ENCODE peak calls at places on chromosomes 2 and 18, in four cellular contexts. One of them, this sample, is unnamed.

GRCh38 chr2:26314243-26314642 is 31.7 kb upstream of the SELENOI start:
- DNase-seq in RWPE2: no peak
- DNase-seq in progenitor cell of endocrine pancreas: no peak
- DNase-seq in lower lobe of right lung: no peak
- DNase-seq in this sample: no peak

GRCh38 chr2:17226941-17227340 is 291.3 kb downstream of the RAD51AP2 start:
- DNase-seq in lower lobe of right lung: no peak
- DNase-seq in progenitor cell of endocrine pancreas: no peak
- DNase-seq in RWPE2: no peak
- DNase-seq in this sample: no peak

GRCh38 chr2:18209934-18210639 is 331.6 kb downstream of the KCNS3 start:
- DNase-seq in RWPE2: no peak
- DNase-seq in lower lobe of right lung: no peak
- DNase-seq in progenitor cell of endocrine pancreas: no peak
- DNase-seq in this sample: no peak

GRCh38 chr2:150403457-150403856 is 84.0 kb downstream of the RND3 start:
- DNase-seq in progenitor cell of endocrine pancreas: no peak
- DNase-seq in lower lobe of right lung: no peak
- DNase-seq in RWPE2: no peak
- DNase-seq in this sample: no peak

GRCh38 chr2:136308621-136309020 is 190.7 kb upstream of the CXCR4 start:
- DNase-seq in lower lobe of right lung: no peak
- DNase-seq in progenitor cell of endocrine pancreas: no peak
- DNase-seq in RWPE2: no peak
- DNase-seq in this sample: no peak

GRCh38 chr18:79940126-79940813 is 11.2 kb downstream of the SLC66A2 start:
- DNase-seq in lower lobe of right lung: peak; percentile 22
- DNase-seq in progenitor cell of endocrine pancreas: no peak
- DNase-seq in RWPE2: no peak
- DNase-seq in this sample: peak; percentile 61

GRCh38 chr2:238585836-238586821 is 159.4 kb downstream of the ASB1 start:
- DNase-seq in RWPE2: no peak
- DNase-seq in progenitor cell of endocrine pancreas: no peak
- DNase-seq in lower lobe of right lung: no peak
- DNase-seq in this sample: no peak

GRCh38 chr2:242020196-242021004 is 150.9 kb downstream of the RTP5 start:
- DNase-seq in progenitor cell of endocrine pancreas: no peak
- DNase-seq in RWPE2: peak; percentile 41
- DNase-seq in lower lobe of right lung: peak; percentile 45
- DNase-seq in this sample: peak; percentile 65

GRCh38 chr18:36693931-36694661 is 134.7 kb downstream of the TPGS2 start:
- DNase-seq in lower lobe of right lung: no peak
- DNase-seq in progenitor cell of endocrine pancreas: no peak
- DNase-seq in RWPE2: no peak
- DNase-seq in this sample: no peak

GRCh38 chr2:208320686-208321085 is 54.6 kb downstream of the PIKFYVE start:
- DNase-seq in RWPE2: no peak
- DNase-seq in progenitor cell of endocrine pancreas: no peak
- DNase-seq in lower lobe of right lung: no peak
- DNase-seq in this sample: no peak

GRCh38 chr18:3441290-3441689 is 8.7 kb upstream of the TGIF1 start:
- DNase-seq in progenitor cell of endocrine pancreas: no peak
- DNase-seq in lower lobe of right lung: no peak
- DNase-seq in RWPE2: no peak
- DNase-seq in this sample: no peak

GRCh38 chr2:24756789-24757188 is 36.4 kb downstream of the PTRHD1 start:
- DNase-seq in RWPE2: no peak
- DNase-seq in lower lobe of right lung: no peak
- DNase-seq in progenitor cell of endocrine pancreas: no peak
- DNase-seq in this sample: no peak

GRCh38 chr2:119638891-119639539 is 40.0 kb upstream of the TMEM177 start:
- DNase-seq in progenitor cell of endocrine pancreas: no peak
- DNase-seq in RWPE2: no peak
- DNase-seq in lower lobe of right lung: no peak
- DNase-seq in this sample: no peak

GRCh38 chr2:169867579-169867978 is 40.3 kb downstream of the UBR3 start:
- DNase-seq in lower lobe of right lung: no peak
- DNase-seq in progenitor cell of endocrine pancreas: no peak
- DNase-seq in RWPE2: no peak
- DNase-seq in this sample: no peak

GRCh38 chr2:132721938-132722337 is 51.9 kb upstream of the LYPD1 start:
- DNase-seq in progenitor cell of endocrine pancreas: no peak
- DNase-seq in RWPE2: no peak
- DNase-seq in lower lobe of right lung: no peak
- DNase-seq in this sample: no peak

GRCh38 chr2:218448934-218449333 is 30.0 kb downstream of the VIL1 start:
- DNase-seq in lower lobe of right lung: no peak
- DNase-seq in RWPE2: no peak
- DNase-seq in progenitor cell of endocrine pancreas: no peak
- DNase-seq in this sample: no peak

GRCh38 chr2:64859208-64860161 is 129.7 kb upstream of the SLC1A4 start:
- DNase-seq in RWPE2: no peak
- DNase-seq in lower lobe of right lung: peak; percentile 94
- DNase-seq in progenitor cell of endocrine pancreas: peak; percentile 34
- DNase-seq in this sample: no peak
- TF ChIP-seq CTCF in RWPE2: no peak
- TF ChIP-seq CTCF in lower lobe of right lung: peak; percentile 13
- TF ChIP-seq CTCF in progenitor cell of endocrine pancreas: peak; percentile 33
- TF ChIP-seq CTCF in this sample: peak; percentile 51

GRCh38 chr2:112074506-112074905 is 19.4 kb downstream of the TMEM87B start:
- DNase-seq in RWPE2: no peak
- DNase-seq in progenitor cell of endocrine pancreas: no peak
- DNase-seq in lower lobe of right lung: no peak
- DNase-seq in this sample: no peak
- TF ChIP-seq CTCF in RWPE2: no peak
- TF ChIP-seq CTCF in progenitor cell of endocrine pancreas: no peak
- TF ChIP-seq CTCF in lower lobe of right lung: no peak
- TF ChIP-seq CTCF in this sample: no peak

DNA sequence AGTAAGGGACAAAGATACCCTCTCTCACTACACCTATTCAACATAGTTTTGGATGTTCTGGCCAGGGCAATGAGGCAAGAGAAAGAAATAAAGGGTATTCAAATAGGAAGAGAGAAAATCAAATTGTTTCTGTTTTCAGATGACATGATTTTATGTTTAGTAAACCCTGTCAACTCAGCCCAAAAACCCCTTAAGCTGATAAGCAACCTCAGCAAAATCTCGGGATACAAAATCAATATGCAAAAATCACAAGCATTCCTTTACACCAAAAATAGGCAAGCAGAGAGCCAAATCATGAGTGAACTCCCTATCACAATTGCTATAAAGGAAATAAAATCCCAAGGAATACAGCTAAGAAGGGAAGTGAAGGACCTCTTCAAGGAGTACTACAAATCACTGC is 1130.7 kb upstream of the PIK3C3 start:
- DNase-seq in lower lobe of right lung: no peak
- DNase-seq in RWPE2: no peak
- DNase-seq in progenitor cell of endocrine pancreas: no peak
- DNase-seq in this sample: no peak
- TF ChIP-seq CTCF in lower lobe of right lung: no peak
- TF ChIP-seq CTCF in RWPE2: no peak
- TF ChIP-seq CTCF in progenitor cell of endocrine pancreas: no peak
- TF ChIP-seq CTCF in this sample: no peak

DNA sequence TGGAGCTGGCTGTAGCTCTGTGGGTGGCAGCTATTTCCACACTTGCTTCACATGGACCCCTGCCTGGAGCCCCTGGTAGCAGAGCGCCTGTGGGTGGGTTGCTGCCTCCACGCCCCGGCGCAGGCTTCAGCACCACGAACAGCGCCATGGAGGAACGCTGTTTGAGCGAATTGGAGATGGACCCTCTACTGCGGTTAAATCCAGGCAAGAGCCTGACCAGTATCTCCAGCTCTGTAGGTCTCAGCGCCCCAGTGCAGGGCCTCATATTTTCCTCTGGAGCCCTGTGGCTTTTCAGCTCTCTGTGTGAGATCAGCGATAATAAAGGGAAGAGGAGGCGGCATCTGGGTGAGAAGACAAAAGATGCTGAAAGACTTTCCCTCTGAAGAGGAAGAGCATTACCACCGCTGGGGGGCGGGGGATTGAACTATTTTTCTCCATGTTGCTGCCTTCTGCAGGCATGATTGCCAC is 12.0 kb downstream of the ONECUT2 start:
- DNase-seq in progenitor cell of endocrine pancreas: peak; percentile 84
- DNase-seq in RWPE2: no peak
- DNase-seq in lower lobe of right lung: no peak
- DNase-seq in this sample: no peak
- TF ChIP-seq CTCF in progenitor cell of endocrine pancreas: peak; percentile 33
- TF ChIP-seq CTCF in RWPE2: no peak
- TF ChIP-seq CTCF in lower lobe of right lung: no peak
- TF ChIP-seq CTCF in this sample: no peak

DNA sequence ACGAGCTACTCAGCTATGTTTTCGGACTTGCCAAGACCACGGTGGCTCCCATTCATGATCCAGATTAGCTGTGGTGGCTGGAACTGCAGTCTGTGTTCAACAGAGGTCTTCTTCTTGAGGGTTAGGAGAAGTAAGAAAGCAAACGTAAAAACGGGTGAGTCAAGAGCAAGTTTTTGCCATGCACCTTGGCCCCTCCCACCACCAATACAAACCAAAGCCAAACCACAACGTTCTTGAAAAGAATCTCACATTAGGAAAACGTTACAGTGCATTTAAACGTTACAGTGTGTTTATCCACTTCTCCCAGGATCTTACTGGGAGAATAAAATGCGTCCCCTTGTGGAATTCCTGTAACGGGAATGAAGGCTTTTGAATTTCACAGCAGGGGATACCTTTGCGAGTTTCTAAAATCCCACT is 725 bp downstream of the FBXO48 start:
- DNase-seq in progenitor cell of endocrine pancreas: no peak
- DNase-seq in RWPE2: no peak
- DNase-seq in lower lobe of right lung: no peak
- DNase-seq in this sample: no peak
- TF ChIP-seq CTCF in progenitor cell of endocrine pancreas: no peak
- TF ChIP-seq CTCF in RWPE2: peak; percentile 27
- TF ChIP-seq CTCF in lower lobe of right lung: no peak
- TF ChIP-seq CTCF in this sample: peak; percentile 64

GRCh38 chr2:114933671-114934241 is 491.3 kb downstream of the DPP10 start:
- DNase-seq in lower lobe of right lung: no peak
- DNase-seq in RWPE2: no peak
- DNase-seq in progenitor cell of endocrine pancreas: no peak
- DNase-seq in this sample: no peak

GRCh38 chr2:114935031-114935430 is 492.6 kb downstream of the DPP10 start:
- DNase-seq in RWPE2: no peak
- DNase-seq in progenitor cell of endocrine pancreas: no peak
- DNase-seq in lower lobe of right lung: no peak
- DNase-seq in this sample: no peak

GRCh38 chr2:114940785-114941458 is 498.5 kb downstream of the DPP10 start:
- DNase-seq in lower lobe of right lung: no peak
- DNase-seq in RWPE2: no peak
- DNase-seq in progenitor cell of endocrine pancreas: no peak
- DNase-seq in this sample: no peak

DNA sequence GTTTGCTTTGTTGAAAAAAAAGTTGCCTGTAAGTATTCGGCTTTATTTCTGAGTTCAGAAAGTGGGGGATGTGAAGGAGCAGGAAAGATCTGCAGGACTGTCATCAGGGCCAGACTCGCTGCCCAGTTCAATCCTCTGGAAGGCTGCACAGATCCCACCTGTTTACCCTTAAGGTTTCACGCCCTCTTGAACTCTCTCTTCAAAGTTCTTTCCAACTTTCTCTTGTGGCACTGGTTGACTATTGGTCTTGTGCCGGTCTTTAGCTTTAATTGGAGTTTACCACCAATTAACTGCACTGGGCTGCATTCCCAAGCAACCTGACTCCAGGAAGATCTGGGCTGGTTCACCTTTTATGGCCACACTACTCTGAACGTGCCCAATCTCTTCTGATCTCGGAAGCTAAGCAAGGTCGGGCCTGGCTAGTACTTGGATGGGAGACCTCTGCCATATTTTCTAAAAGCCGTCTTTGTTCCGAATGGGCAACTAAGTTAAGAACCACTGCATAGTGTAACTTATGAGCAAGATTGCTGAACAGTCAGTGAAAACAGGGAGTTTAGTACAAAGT is 495.0 kb downstream of the DPP10 start:
- DNase-seq in progenitor cell of endocrine pancreas: no peak
- DNase-seq in lower lobe of right lung: no peak
- DNase-seq in RWPE2: no peak
- DNase-seq in this sample: no peak
- TF ChIP-seq CTCF in progenitor cell of endocrine pancreas: no peak
- TF ChIP-seq CTCF in lower lobe of right lung: no peak
- TF ChIP-seq CTCF in RWPE2: no peak
- TF ChIP-seq CTCF in this sample: no peak

DNA sequence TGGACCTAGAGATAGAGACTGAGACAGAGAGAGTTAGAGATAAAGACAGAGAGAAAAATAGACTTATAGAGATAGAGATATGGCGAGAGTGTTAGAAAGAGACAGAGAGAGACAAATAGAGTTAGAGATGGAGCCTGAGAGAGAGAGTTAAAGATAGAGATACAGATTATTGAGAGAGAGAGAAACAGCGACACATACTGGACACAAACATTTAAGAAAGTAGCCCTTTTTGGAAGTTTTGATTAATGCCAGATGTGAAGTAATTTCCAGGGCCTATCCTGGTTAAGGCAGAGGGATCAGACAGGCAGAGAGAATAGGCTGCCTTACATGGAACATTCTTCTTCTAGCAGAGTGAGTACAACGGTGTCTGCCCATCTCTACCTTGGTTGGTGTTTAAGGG is 311.6 kb upstream of the CDH7 start:
- DNase-seq in RWPE2: no peak
- DNase-seq in progenitor cell of endocrine pancreas: no peak
- DNase-seq in lower lobe of right lung: no peak
- DNase-seq in this sample: no peak
- TF ChIP-seq CTCF in RWPE2: no peak
- TF ChIP-seq CTCF in progenitor cell of endocrine pancreas: peak; percentile 28
- TF ChIP-seq CTCF in lower lobe of right lung: peak; percentile 8
- TF ChIP-seq CTCF in this sample: peak; percentile 71

GRCh38 chr2:234110219-234110618 is 59.7 kb downstream of the SPP2 start:
- DNase-seq in progenitor cell of endocrine pancreas: no peak
- DNase-seq in lower lobe of right lung: no peak
- DNase-seq in RWPE2: no peak
- DNase-seq in this sample: no peak
- TF ChIP-seq CTCF in progenitor cell of endocrine pancreas: no peak
- TF ChIP-seq CTCF in lower lobe of right lung: no peak
- TF ChIP-seq CTCF in RWPE2: no peak
- TF ChIP-seq CTCF in this sample: no peak

GRCh38 chr2:221100467-221101089 is 471.5 kb downstream of the EPHA4 start:
- DNase-seq in RWPE2: no peak
- DNase-seq in progenitor cell of endocrine pancreas: no peak
- DNase-seq in lower lobe of right lung: no peak
- DNase-seq in this sample: no peak
- TF ChIP-seq CTCF in RWPE2: no peak
- TF ChIP-seq CTCF in progenitor cell of endocrine pancreas: peak; percentile 25
- TF ChIP-seq CTCF in lower lobe of right lung: no peak
- TF ChIP-seq CTCF in this sample: peak; percentile 75